ENCODE peak calls at places on chromosomes 6 and 20, in six cellular contexts. N is SK-N-SH, P is HepG2, T is K562, O is HCT116, Y is GM12878. A is an unnamed sample.
A peak's percentile ranks its signal among the peaks of the same experiment; 100 is the strongest.

GRCh38 chr6:88964509-88964908 is 1.1 kb upstream of the RNGTT start:
- DNase-seq in N (no peak), P (no peak), T (no peak), O (no peak), Y (no peak), A (no peak)

GRCh38 chr6:156832166-156832743 is 55.1 kb downstream of the ARID1B start:
- DNase-seq in N (peak; percentile 59), P (no peak), T (peak; percentile 62), O (peak; percentile 16), Y (no peak), A (no peak)

GRCh38 chr6:63307581-63308246 is 12.1 kb downstream of the LGSN start:
- DNase-seq in N (peak; percentile 29), P (peak; percentile 72), T (no peak), O (peak; percentile 47), Y (peak; percentile 13), A (peak; percentile 66)

GRCh38 chr20:20181322-20181721 is 129.0 kb downstream of the CFAP61 start:
- DNase-seq in N (no peak), P (no peak), T (no peak), O (no peak), Y (no peak), A (no peak)

GRCh38 chr20:23227976-23228375 is 122.6 kb upstream of the NXT1 start:
- DNase-seq in N (no peak), P (peak; percentile 28), T (no peak), O (no peak), Y (no peak), A (no peak)

GRCh38 chr20:33233129-33233774 is 2.5 kb upstream of the BPIFA1 start:
- DNase-seq in N (peak; percentile 40), P (peak; percentile 21), T (no peak), O (no peak), Y (no peak), A (peak; percentile 74)

GRCh38 chr6:4192173-4192572 is 56.8 kb upstream of the ECI2 start:
- DNase-seq in N (no peak), P (no peak), T (no peak), O (no peak), Y (no peak), A (no peak)

GRCh38 chr20:33724439-33725094 is 4.5 kb upstream of the PXMP4 start:
- DNase-seq in N (no peak), P (peak; percentile 91), T (no peak), O (no peak), Y (no peak), A (no peak)

GRCh38 chr20:9884061-9884460 is 45.2 kb upstream of the PAK5 start:
- DNase-seq in N (peak; percentile 9), P (no peak), T (no peak), O (no peak), Y (no peak), A (peak; percentile 53)

GRCh38 chr6:9292975-9293374 is 857.6 kb upstream of the SLC35B3 start:
- DNase-seq in N (no peak), P (no peak), T (no peak), O (no peak), Y (no peak), A (no peak)

GRCh38 chr6:148501178-148501590 is 158.5 kb downstream of the SASH1 start:
- DNase-seq in N (no peak), P (no peak), T (no peak), O (peak; percentile 73), Y (no peak), A (no peak)

GRCh38 chr6:137878810-137879285 is 11.8 kb downstream of the TNFAIP3 start:
- DNase-seq in N (peak; percentile 36), P (no peak), T (no peak), O (no peak), Y (no peak), A (peak; percentile 92)
- H2AFZ ChIP-seq in N (no peak overlapping the region), P (no peak overlapping the region), T (no peak overlapping the region), O (no peak overlapping the region), Y (no peak overlapping the region), A (no peak overlapping the region)

GRCh38 chr6:29926081-29926794 is 16.1 kb upstream of the HLA-A start:
- DNase-seq in N (no peak), P (no peak), T (no peak), O (no peak), Y (no peak), A (peak; percentile 64)
- TF ChIP-seq REST in N (no peak), P (no peak), T (no peak), O (no peak), Y (no peak), A (no peak)

GRCh38 chr20:53917145-53918009 is 153.0 kb downstream of the BCAS1 start:
- DNase-seq in N (peak; percentile 73), P (no peak), T (peak; percentile 53), O (no peak), Y (peak; percentile 93), A (no peak)
- H2AFZ ChIP-seq in N (peak overlapping the region; percentile 70), P (peak overlapping the region; percentile 67), T (peak overlapping the region; percentile 87), O (peak overlapping the region; percentile 66), Y (peak overlapping the region; percentile 39), A (peak overlapping the region; percentile 72)

GRCh38 chr6:145924600-145924999 is 39.6 kb downstream of the SHPRH start:
- DNase-seq in N (no peak), P (no peak), T (no peak), O (no peak), Y (no peak), A (no peak)

DNA sequence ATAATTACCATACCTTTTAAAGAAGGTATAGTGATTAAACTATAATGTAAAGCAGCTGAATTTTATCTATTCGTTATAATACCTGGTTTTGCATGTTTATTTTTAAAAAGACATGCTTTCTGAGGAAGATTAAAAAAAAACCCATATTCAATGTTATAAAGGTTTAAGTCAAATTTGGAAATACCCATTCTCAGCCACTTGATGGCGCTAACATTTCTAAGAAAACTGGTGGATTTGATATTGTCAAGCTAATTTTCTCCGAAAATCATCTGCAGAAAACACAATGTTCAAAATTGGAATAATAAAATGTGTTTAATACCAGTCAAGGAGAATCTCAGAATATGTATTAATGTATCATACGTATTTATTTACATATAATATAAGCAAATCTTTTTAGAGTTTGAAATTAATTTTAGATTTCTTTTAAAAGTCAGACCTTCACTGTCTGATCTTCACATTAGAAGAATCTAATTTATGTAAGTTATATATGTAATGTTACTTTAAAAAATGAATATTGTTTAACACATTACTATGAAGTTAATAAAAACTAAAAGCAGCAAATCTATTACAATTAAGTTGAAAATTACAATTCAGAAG is 35.0 kb downstream of the SHPRH start:
- DNase-seq in N (peak; percentile 3), P (peak; percentile 49), T (peak; percentile 26), O (peak; percentile 7), Y (no peak), A (peak; percentile 59)
- TF ChIP-seq REST in N (no peak), P (no peak), T (no peak), O (no peak), Y (no peak), A (no peak)

GRCh38 chr20:58579069-58579818 is 64.0 kb upstream of the APCDD1L start:
- DNase-seq in N (no peak), P (no peak), T (no peak), O (no peak), Y (no peak), A (no peak)

GRCh38 chr20:58579819-58580492 is 64.8 kb upstream of the APCDD1L start:
- DNase-seq in N (no peak), P (no peak), T (no peak), O (no peak), Y (no peak), A (no peak)

GRCh38 chr20:58577139-58577806 is 62.1 kb upstream of the APCDD1L start:
- DNase-seq in N (no peak), P (no peak), T (no peak), O (no peak), Y (no peak), A (no peak)

GRCh38 chr20:58576590-58576944 is 61.4 kb upstream of the APCDD1L start:
- DNase-seq in N (no peak), P (no peak), T (no peak), O (no peak), Y (no peak), A (no peak)

GRCh38 chr20:58577871-58578615 is 62.8 kb upstream of the APCDD1L start:
- DNase-seq in N (no peak), P (no peak), T (no peak), O (no peak), Y (no peak), A (no peak)
- H2AFZ ChIP-seq in N (no peak overlapping the region), P (no peak overlapping the region), T (no peak overlapping the region), O (no peak overlapping the region), Y (no peak overlapping the region), A (no peak overlapping the region)

GRCh38 chr6:2503816-2504494 is 246.8 kb downstream of the MYLK4 start:
- DNase-seq in N (no peak), P (peak; percentile 55), T (no peak), O (no peak), Y (no peak), A (no peak)
- TF ChIP-seq REST in N (no peak), P (no peak), T (no peak), O (no peak), Y (no peak), A (no peak)

GRCh38 chr6:168951224-168951616 is 302.4 kb downstream of the THBS2 start:
- DNase-seq in N (no peak), P (no peak), T (no peak), O (no peak), Y (no peak), A (peak; percentile 16)

GRCh38 chr6:168949876-168950499 is 303.7 kb downstream of the THBS2 start:
- DNase-seq in N (no peak), P (no peak), T (no peak), O (no peak), Y (no peak), A (no peak)

GRCh38 chr6:168948990-168949531 is 304.6 kb downstream of the THBS2 start:
- DNase-seq in N (no peak), P (no peak), T (no peak), O (no peak), Y (no peak), A (no peak)

GRCh38 chr6:168948002-168948401 is 305.6 kb downstream of the THBS2 start:
- DNase-seq in N (no peak), P (no peak), T (no peak), O (no peak), Y (no peak), A (no peak)

GRCh38 chr6:168950500-168951223 is 303.0 kb downstream of the THBS2 start:
- DNase-seq in N (no peak), P (no peak), T (no peak), O (no peak), Y (no peak), A (no peak)
- H2AFZ ChIP-seq in N (no peak overlapping the region), P (no peak overlapping the region), T (no peak overlapping the region), O (no peak overlapping the region), Y (no peak overlapping the region), A (peak overlapping the region; percentile 48)

DNA sequence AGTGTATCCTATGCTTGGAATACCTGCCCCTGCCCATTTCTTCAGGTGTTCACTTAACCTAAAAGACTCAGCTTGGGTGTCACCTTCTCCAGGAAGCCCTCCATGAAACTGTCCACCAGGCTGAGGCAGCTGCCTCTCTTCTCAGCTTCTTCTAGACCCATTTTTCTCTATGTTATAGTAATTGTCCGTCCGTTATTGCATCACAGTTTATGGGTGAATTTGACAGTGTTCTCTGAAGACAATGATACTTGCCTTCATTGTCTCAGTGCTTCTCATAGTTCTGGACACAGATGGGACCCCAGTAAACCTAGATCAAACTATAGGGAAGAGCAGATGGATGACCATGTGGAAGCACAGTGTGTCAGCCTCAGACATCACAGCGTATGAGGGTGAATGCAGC is 238.0 kb upstream of the MOCS1 start:
- DNase-seq in N (no peak), P (no peak), T (no peak), O (no peak), Y (no peak), A (no peak)
- TF ChIP-seq REST in N (no peak), P (no peak), T (no peak), O (no peak), Y (no peak), A (no peak)